ENCODE peak calls at places on chromosomes 11 and 22, in nine cellular contexts. R is A673, Z is astrocyte of the spinal cord, C is heart left ventricle, H is uterus, Y is choroid plexus epithelial cell, X is left ventricle myocardium inferior, E is K562, B is Peyer's patch. J is an unnamed sample.

GRCh38 chr11:77094841-77095365 is 7.7 kb upstream of the OMP start:
- DNase-seq in E (no peak), B (no peak), H (no peak), X (no peak), R (no peak), C (no peak), Y (no peak), Z (no peak), J (no peak)

GRCh38 chr11:14189874-14190273 is 169.1 kb downstream of the RRAS2 start:
- DNase-seq in R (no peak), E (no peak), H (peak), Y (no peak), X (peak), Z (no peak), B (no peak), C (no peak), J (peak)

GRCh38 chr11:76313913-76314740 is 66.8 kb downstream of the THAP12 start:
- DNase-seq in H (no peak), X (no peak), C (no peak), B (no peak), Z (peak), R (no peak), E (peak), Y (peak), J (peak)

GRCh38 chr22:28052818-28053217 is 133.8 kb upstream of the PITPNB start:
- DNase-seq in C (no peak), R (no peak), Z (no peak), X (no peak), H (no peak), Y (no peak), B (no peak), E (no peak), J (no peak)

GRCh38 chr11:83508804-83509203 is 222.6 kb upstream of the CCDC90B start:
- DNase-seq in X (no peak), Z (no peak), H (no peak), C (no peak), Y (no peak), R (peak), E (no peak), B (no peak), J (no peak)

GRCh38 chr22:49214976-49215375 is 612.7 kb downstream of the BRD1 start:
- DNase-seq in H (peak), R (no peak), Y (no peak), E (no peak), Z (no peak), C (peak), X (peak), B (peak), J (no peak)

GRCh38 chr11:120680322-120680721 is 168.8 kb downstream of the GRIK4 start:
- DNase-seq in C (no peak), Y (no peak), H (no peak), X (no peak), Z (no peak), E (no peak), R (no peak), B (no peak), J (no peak)

GRCh38 chr22:36331306-36331911 is 56.4 kb downstream of the MYH9 start:
- DNase-seq in R (peak), X (peak), Y (peak), H (peak), B (no peak), C (peak), Z (peak), E (peak), J (peak)

GRCh38 chr22:25048659-25049657 is 96.4 kb downstream of the KIAA1671 start:
- DNase-seq in C (peak), E (peak), Z (peak), X (peak), B (peak), Y (peak), H (peak), R (peak), J (peak)

GRCh38 chr11:40235841-40236240 is 1223.6 kb downstream of the LRRC4C start:
- DNase-seq in B (no peak), H (no peak), R (no peak), E (no peak), X (no peak), C (no peak), Y (no peak), Z (no peak), J (no peak)

GRCh38 chr22:23178512-23179254 is 1.6 kb upstream of the BCR start:
- DNase-seq in Y (peak), E (peak), C (peak), X (peak), B (peak), H (peak), R (peak), Z (peak), J (peak)

GRCh38 chr11:57800444-57801184 is 39.0 kb downstream of the CTNND1 start:
- DNase-seq in Z (peak), Y (peak), B (no peak), C (no peak), R (peak), H (no peak), X (no peak), E (peak), J (peak)

GRCh38 chr11:17796154-17796553 is 61.6 kb downstream of the KCNC1 start:
- DNase-seq in X (no peak), R (no peak), Y (no peak), E (no peak), Z (no peak), C (no peak), H (no peak), B (no peak), J (no peak)

GRCh38 chr11:67265633-67266423 is 445 bp upstream of the GRK2 start:
- DNase-seq in E (no peak), X (peak), B (peak), C (peak), Y (peak), H (peak), R (peak), Z (no peak), J (peak)

GRCh38 chr11:75479598-75479986 is 46.1 kb downstream of the GDPD5 start:
- DNase-seq in Z (no peak), X (no peak), Y (no peak), R (no peak), E (no peak), B (no peak), H (no peak), C (no peak), J (no peak)

GRCh38 chr11:47980907-47981621 is 705 bp downstream of the PTPRJ start:
- DNase-seq in H (peak), R (peak), E (peak), Z (no peak), Y (peak), B (peak), C (peak), X (peak), J (peak)

GRCh38 chr11:121439337-121439736 is 12.8 kb upstream of the SORL1 start:
- DNase-seq in H (no peak), Y (no peak), Z (no peak), B (no peak), X (no peak), C (no peak), E (no peak), R (no peak), J (no peak)

GRCh38 chr11:60700689-60701508 is 1.5 kb downstream of the MS4A8 start:
- DNase-seq in Z (no peak), R (peak), B (no peak), Y (peak), X (no peak), E (peak), H (no peak), C (no peak), J (peak)

GRCh38 chr11:35083181-35084061 is 55.5 kb upstream of the CD44 start:
- DNase-seq in R (peak), E (no peak), Y (peak), X (peak), H (peak), Z (peak), C (peak), B (no peak), J (peak)

GRCh38 chr11:198236-198806 is 5.4 kb downstream of the SCGB1C1 start:
- DNase-seq in Y (no peak), E (no peak), B (peak), Z (no peak), X (no peak), R (no peak), C (peak), H (no peak), J (no peak)

GRCh38 chr22:29158546-29158945 is 47.1 kb upstream of the EMID1 start:
- DNase-seq in X (no peak), R (no peak), C (no peak), H (no peak), E (no peak), B (no peak), Y (no peak), Z (peak), J (no peak)

GRCh38 chr22:37417737-37418348 is 9.4 kb downstream of the ELFN2 start:
- DNase-seq in Z (no peak), Y (no peak), B (no peak), E (no peak), X (no peak), H (no peak), C (no peak), R (no peak), J (no peak)

GRCh38 chr11:44566952-44567875 is 1.8 kb downstream of the CD82 start:
- DNase-seq in X (no peak), C (no peak), Y (no peak), Z (no peak), H (no peak), R (no peak), B (no peak), E (peak), J (no peak)
- TF ChIP-seq CTCF in X (no peak), C (no peak), Y (peak), Z (peak), H (no peak), R (peak), B (no peak), E (no peak), J (peak)

GRCh38 chr11:65885808-65886536 is 2.3 kb downstream of the FIBP start:
- DNase-seq in C (no peak), H (no peak), X (no peak), Z (no peak), E (no peak), R (no peak), B (peak), Y (no peak), J (no peak)
- H3K4me3 ChIP-seq in C (no peak), H (no peak), X (no peak), Z (no peak), E (no peak), R (no peak), B (no peak), Y (no peak), J (no peak)

GRCh38 chr22:31871475-31871874 is 72.9 kb upstream of the YWHAH start:
- DNase-seq in Z (no peak), X (no peak), B (no peak), R (no peak), H (no peak), C (no peak), E (no peak), Y (no peak), J (no peak)

GRCh38 chr22:31874821-31875220 is 69.5 kb upstream of the YWHAH start:
- DNase-seq in Z (no peak), H (no peak), Y (no peak), X (no peak), B (no peak), C (no peak), R (no peak), E (no peak), J (no peak)

GRCh38 chr22:31870890-31871289 is 73.4 kb upstream of the YWHAH start:
- DNase-seq in X (no peak), R (no peak), Z (peak), C (no peak), H (no peak), Y (peak), B (peak), E (no peak), J (peak)

GRCh38 chr22:31876156-31877035 is 67.9 kb upstream of the YWHAH start:
- DNase-seq in E (no peak), Z (no peak), H (no peak), B (no peak), R (peak), Y (no peak), C (no peak), X (no peak), J (peak)

GRCh38 chr22:31872209-31872608 is 72.1 kb upstream of the YWHAH start:
- DNase-seq in H (no peak), C (no peak), E (peak), B (no peak), Z (no peak), R (no peak), Y (no peak), X (no peak), J (peak)
- TF ChIP-seq CTCF in H (no peak), C (peak), E (peak), B (no peak), Z (no peak), R (peak), Y (no peak), X (peak), J (no peak)

DNA sequence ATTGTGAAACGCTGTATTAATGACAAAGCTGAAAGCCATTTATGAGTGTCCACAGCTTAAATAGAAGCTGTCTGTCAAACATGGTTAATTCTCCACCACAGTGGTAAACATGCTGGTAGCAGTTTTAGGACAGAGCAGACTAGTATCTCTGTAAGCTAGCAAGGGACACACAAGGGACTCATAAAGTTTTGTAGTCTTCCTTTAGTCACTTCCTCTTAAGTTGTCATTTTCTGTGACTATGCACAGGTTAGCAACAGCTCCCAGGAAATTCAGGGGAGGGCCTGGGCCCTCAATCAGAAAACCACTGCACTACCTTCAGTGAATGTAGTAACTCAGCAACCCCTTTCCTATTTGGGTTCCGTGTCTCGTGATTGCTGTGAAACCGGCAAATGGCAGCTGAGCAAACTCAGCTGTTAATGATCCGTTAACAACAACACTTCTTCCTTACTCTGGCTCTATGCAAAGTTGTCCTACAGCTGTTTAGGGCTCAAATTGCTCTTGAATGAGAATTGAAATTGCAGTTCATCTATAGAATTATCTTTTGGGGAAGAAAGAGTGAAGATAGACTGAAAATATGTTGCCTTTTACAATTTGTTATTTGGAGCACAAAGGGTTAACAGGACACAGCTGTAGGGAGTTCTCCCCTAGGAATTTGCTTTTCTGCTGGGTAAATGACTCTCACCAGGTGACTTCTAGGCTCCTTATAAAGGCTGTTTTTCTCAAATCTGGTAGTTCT is at the start of gene MMP26:
- DNase-seq in Y (no peak), B (no peak), E (no peak), C (no peak), X (no peak), R (peak), H (no peak), Z (no peak), J (no peak)
- H3K4me3 ChIP-seq in Y (no peak), B (no peak), E (no peak), C (no peak), X (no peak), R (no peak), H (no peak), Z (no peak), J (no peak)

GRCh38 chr22:42202048-42202447 is 68.4 kb downstream of the TCF20 start:
- DNase-seq in X (no peak), R (no peak), H (no peak), Z (no peak), C (no peak), Y (no peak), E (no peak), B (no peak), J (no peak)
- TF ChIP-seq CTCF in X (no peak), R (no peak), H (no peak), Z (no peak), C (no peak), Y (no peak), E (no peak), B (no peak), J (no peak)